ENCODE peak calls at places on chromosomes 16 and 17, in five cellular contexts. P is endothelial cell, O is body of pancreas, X is HCT116, C is fibroblast of lung. N is an unnamed sample.
A peak's percentile ranks its signal among the peaks of the same experiment; 100 is the strongest.

GRCh38 chr16:86772671-86773338 is 194.5 kb downstream of the FOXL1 start:
- DNase-seq in P (no peak), O (no peak), X (no peak), C (peak; percentile 97), N (no peak)

GRCh38 chr16:77374384-77374783 is 60.5 kb downstream of the ADAMTS18 start:
- DNase-seq in P (no peak), O (no peak), X (no peak), C (no peak), N (no peak)

GRCh38 chr17:42677921-42678781 is 1.4 kb upstream of the PLEKHH3 start:
- DNase-seq in P (peak; percentile 79), O (peak; percentile 94), X (peak; percentile 96), C (peak; percentile 76), N (peak; percentile 81)

GRCh38 chr16:17768257-17768656 is 297.5 kb upstream of the XYLT1 start:
- DNase-seq in P (no peak), O (no peak), X (no peak), C (peak; percentile 88), N (no peak)

GRCh38 chr16:22198547-22199293 is 7.4 kb upstream of the EEF2K start:
- DNase-seq in P (no peak), O (no peak), X (no peak), C (peak; percentile 27), N (no peak)

GRCh38 chr17:7041607-7042506 is 2.0 kb downstream of the SLC16A11 start:
- DNase-seq in P (no peak), O (no peak), X (no peak), C (no peak), N (no peak)

GRCh38 chr16:68444058-68444657 is 4.2 kb downstream of the SMPD3 start:
- DNase-seq in P (peak; percentile 81), O (peak; percentile 35), X (no peak), C (peak; percentile 29), N (peak; percentile 45)

GRCh38 chr16:70255584-70255983 is 3.8 kb upstream of the EXOSC6 start:
- DNase-seq in P (no peak), O (no peak), X (no peak), C (no peak), N (no peak)

GRCh38 chr16:64950731-64951130 is 171.1 kb downstream of the CDH11 start:
- DNase-seq in P (no peak), O (no peak), X (no peak), C (no peak), N (no peak)

GRCh38 chr16:27285676-27286196 is 17.2 kb upstream of the NSMCE1 start:
- DNase-seq in P (no peak), O (peak; percentile 50), X (no peak), C (no peak), N (no peak)

GRCh38 chr16:85385463-85386331 is 227.4 kb upstream of the GSE1 start:
- DNase-seq in P (no peak), O (no peak), X (no peak), C (no peak), N (no peak)

GRCh38 chr17:67053438-67054000 is 9.2 kb downstream of the CACNG1 start:
- DNase-seq in P (no peak), O (no peak), X (no peak), C (no peak), N (no peak)

GRCh38 chr16:87541004-87541881 is 48.4 kb upstream of the ZCCHC14 start:
- DNase-seq in P (no peak), O (peak; percentile 33), X (no peak), C (peak; percentile 78), N (peak; percentile 37)

GRCh38 chr17:46727572-46728348 is 90.7 kb downstream of the WNT3 start:
- DNase-seq in P (no peak), O (no peak), X (no peak), C (peak; percentile 95), N (no peak)

GRCh38 chr17:8073627-8074485 is 13.7 kb downstream of the ALOX12B start:
- DNase-seq in P (peak; percentile 88), O (peak; percentile 72), X (peak; percentile 44), C (peak; percentile 37), N (peak; percentile 79)

GRCh38 chr16:87252269-87252970 is 64.8 kb downstream of the C16orf95 start:
- DNase-seq in P (no peak), O (no peak), X (no peak), C (peak; percentile 59), N (no peak)

GRCh38 chr17:19386974-19387920 is at the start of gene MFAP4:
- DNase-seq in P (no peak), O (peak; percentile 55), X (no peak), C (peak; percentile 90), N (no peak)

DNA sequence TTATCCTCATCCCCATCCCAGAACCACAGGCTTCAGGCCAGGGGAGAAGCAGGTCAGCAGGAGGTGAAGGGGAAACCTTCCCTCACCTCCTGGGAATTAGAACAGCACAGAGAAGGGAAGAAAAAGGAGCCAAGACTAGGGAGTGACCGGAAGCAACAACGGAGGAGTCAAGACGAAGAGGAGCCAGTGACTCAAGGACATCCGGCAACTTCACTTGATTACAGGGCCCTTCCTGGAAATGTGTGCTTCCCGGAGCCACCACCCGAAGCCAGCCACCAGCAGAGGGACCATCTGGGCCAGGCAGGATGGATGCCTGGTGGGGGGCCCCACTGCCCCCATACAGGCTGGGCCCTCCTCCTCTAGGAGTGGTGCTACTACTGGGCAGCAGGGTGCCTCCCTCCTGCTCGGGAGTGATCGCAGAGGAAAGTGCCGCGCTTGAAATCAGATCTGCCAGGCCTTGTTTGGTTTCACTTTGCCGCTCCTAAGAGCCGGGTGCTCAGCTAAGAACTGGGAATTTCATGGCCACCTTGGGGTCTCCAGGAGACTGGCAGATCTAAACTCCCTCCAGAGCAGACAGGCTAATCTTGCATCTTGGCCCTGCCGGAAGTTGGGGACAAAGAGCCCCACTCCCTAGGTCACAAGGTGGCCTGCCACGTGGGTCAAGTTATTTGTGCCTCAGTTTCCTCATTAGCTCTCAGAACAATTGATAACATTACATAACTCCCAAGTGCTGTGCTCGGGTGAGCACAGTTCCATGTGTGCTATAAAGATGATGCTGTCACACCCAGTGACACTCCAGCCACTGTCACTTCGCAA is 6.6 kb downstream of the CDC42EP4 start:
- DNase-seq in P (peak; percentile 47), O (peak; percentile 62), X (peak; percentile 55), C (peak; percentile 79), N (no peak)
- TF ChIP-seq CTCF in P (no peak), O (no peak), X (no peak), C (peak; percentile 37), N (peak; percentile 21)

DNA sequence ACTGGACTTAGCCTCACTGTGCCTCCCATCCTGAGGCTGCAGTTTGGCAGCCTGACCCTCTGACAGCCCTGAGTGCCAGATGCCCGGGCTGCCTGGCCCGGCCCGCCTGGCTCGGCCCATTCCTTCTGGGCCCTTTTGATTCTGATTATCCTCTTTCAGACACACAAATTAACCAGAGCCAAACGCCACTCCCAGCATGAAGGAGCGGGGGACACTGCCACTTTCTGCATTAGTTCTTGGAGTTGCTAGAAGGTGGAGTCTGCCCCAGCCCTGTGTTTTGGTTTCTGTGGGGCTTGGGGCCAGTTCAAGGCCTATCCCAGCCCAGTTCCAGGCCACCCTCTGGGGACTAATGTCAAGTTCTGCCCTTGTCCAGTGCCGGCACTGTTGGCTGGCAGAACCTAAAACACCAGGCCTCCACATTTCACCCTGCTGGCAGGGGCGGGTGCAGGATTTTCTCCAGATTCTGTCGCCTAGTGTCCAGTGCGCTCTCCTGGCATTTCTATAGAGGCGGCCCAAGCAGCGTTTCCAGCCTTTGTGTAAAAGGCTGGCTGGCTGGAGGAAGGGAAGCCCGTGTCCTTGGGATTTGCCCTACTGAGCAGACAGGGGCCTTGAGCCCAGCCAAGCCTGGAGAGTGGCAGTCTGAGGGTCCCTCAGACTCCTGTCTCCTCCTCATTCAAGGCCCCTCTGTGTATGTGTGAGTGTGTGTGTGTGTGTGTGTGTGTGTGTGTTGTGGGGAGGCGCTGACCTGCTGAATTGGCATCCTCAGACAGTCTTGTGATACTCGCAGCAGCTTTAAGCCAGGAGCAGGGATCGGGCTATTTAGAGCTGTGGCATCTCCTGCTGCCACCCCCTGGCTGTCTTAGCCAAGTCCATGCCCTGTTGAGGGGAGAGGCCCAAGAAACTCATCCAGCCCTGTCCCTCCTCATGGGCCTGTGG is 21.4 kb downstream of the PLCD3 start:
- DNase-seq in P (no peak), O (no peak), X (no peak), C (peak; percentile 65), N (no peak)
- TF ChIP-seq CTCF in P (no peak), O (no peak), X (no peak), C (no peak), N (no peak)

DNA sequence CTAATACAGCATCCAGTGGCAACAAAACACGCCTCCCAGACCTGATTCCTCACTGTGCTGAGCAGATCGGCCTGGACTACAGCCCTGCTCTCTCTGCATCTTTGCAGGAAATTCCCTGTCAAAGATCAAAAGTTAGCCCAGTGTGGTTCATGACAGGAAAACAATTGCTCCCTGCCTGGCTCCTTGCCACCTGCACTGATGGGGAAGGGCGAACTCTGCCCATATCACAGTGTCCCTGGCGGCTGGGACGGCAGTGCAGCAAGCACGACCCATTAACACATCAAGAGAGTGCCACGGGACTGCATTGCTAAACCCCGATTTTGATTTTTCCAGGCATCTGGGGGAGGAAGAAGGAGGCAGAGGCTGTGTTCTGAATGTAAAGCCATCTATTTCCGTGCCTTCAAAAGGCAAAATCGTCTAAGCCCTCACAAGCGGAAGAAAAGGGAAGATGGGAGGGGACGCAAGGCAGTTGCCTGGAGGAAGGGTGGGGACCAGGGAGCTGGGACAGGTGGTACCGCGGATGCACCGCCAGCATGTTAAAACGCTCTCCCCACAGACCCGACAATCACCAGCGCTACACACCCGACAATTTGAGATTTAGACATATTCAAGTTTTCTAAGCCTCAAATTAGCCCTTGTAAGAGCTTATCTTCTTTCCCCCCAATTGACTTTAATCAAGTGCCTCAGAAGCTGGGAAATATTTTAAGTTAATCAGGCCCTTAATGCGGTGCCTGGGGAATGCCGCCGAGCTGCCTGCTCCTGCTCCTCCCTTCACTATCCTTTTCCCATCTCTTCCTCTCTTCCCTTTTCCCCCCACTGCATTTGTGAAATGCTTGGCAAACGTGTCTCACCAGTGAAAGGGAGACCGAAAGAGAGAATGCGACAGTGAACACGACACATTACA is 238.8 kb upstream of the CDH5 start:
- DNase-seq in P (peak; percentile 21), O (peak; percentile 5), X (no peak), C (peak; percentile 17), N (peak; percentile 6)
- TF ChIP-seq CTCF in P (no peak), O (no peak), X (no peak), C (peak; percentile 27), N (peak; percentile 32)

GRCh38 chr17:18140648-18141047 is 32.1 kb downstream of the MYO15A start:
- DNase-seq in P (no peak), O (no peak), X (no peak), C (no peak), N (no peak)

GRCh38 chr17:18139092-18139491 is 30.5 kb downstream of the MYO15A start:
- DNase-seq in P (no peak), O (no peak), X (no peak), C (no peak), N (no peak)

GRCh38 chr17:18141210-18141803 is 32.8 kb downstream of the MYO15A start:
- DNase-seq in P (peak; percentile 41), O (peak; percentile 58), X (no peak), C (peak; percentile 36), N (peak; percentile 52)

GRCh38 chr17:18139498-18139897 is 30.9 kb downstream of the MYO15A start:
- DNase-seq in P (no peak), O (no peak), X (no peak), C (no peak), N (no peak)

GRCh38 chr17:18139949-18140348 is 31.4 kb downstream of the MYO15A start:
- DNase-seq in P (no peak), O (no peak), X (no peak), C (no peak), N (no peak)
- TF ChIP-seq CTCF in P (no peak), O (no peak), X (no peak), C (peak; percentile 37), N (no peak)

GRCh38 chr16:11610580-11610979 is 23.9 kb upstream of the LITAF start:
- DNase-seq in P (no peak), O (no peak), X (no peak), C (no peak), N (no peak)
- TF ChIP-seq CTCF in P (no peak), O (no peak), X (no peak), C (no peak), N (no peak)

N was measured in neural crest cell.